ENCODE peak calls at places on chromosome 4, in ten cellular contexts. Q is natural killer cell, V is sigmoid colon, B is tibial artery, Z is mucosa of descending colon, J is right atrium auricular region, R is epithelial cell of esophagus, N is fibroblast of lung, M is pancreas, D is GM12865. L is an unnamed sample.

GRCh38 chr4:138310991-138311390 is 68.8 kb upstream of the SLC7A11 start:
- DNase-seq in V (no peak), B (no peak), D (no peak), J (no peak), R (peak; percentile 66), M (no peak), Z (no peak), N (peak; percentile 29), Q (no peak), L (no peak)

GRCh38 chr4:37245391-37245954 is 930 bp downstream of the NWD2 start:
- DNase-seq in Z (no peak), N (no peak), J (no peak), M (no peak), Q (no peak), R (no peak), D (no peak), B (no peak), V (no peak), L (no peak)

GRCh38 chr4:86544313-86544966 is 49.7 kb upstream of the PTPN13 start:
- DNase-seq in Q (no peak), V (no peak), Z (no peak), R (no peak), M (no peak), B (no peak), N (no peak), J (no peak), D (peak; percentile 87), L (no peak)

GRCh38 chr4:138522366-138522765 is 280.2 kb upstream of the SLC7A11 start:
- DNase-seq in Q (no peak), B (no peak), N (peak; percentile 37), V (no peak), Z (peak; percentile 9), J (no peak), D (peak; percentile 24), M (no peak), R (peak; percentile 58), L (no peak)

GRCh38 chr4:5957091-5957490 is 61.1 kb downstream of the C4orf50 start:
- DNase-seq in V (no peak), M (no peak), B (no peak), D (no peak), J (no peak), N (no peak), R (no peak), Q (no peak), Z (no peak), L (no peak)

GRCh38 chr4:71913275-71913674 is 118.5 kb upstream of the NPFFR2 start:
- DNase-seq in N (no peak), J (no peak), R (no peak), V (no peak), B (no peak), M (no peak), Q (no peak), D (no peak), Z (no peak), L (no peak)

GRCh38 chr4:87230806-87231205 is 10.4 kb upstream of the KLHL8 start:
- DNase-seq in N (no peak), D (no peak), V (no peak), Z (no peak), R (no peak), B (no peak), M (no peak), J (no peak), Q (no peak), L (no peak)

GRCh38 chr4:74535471-74535870 is 90.5 kb downstream of the AREG start:
- DNase-seq in Q (no peak), M (no peak), N (no peak), Z (peak; percentile 17), J (no peak), B (no peak), V (no peak), D (no peak), R (no peak), L (no peak)

GRCh38 chr4:176002007-176002623 is 63.5 kb upstream of the WDR17 start:
- DNase-seq in Q (no peak), Z (peak; percentile 6), B (peak; percentile 68), R (peak; percentile 8), N (peak; percentile 7), D (peak; percentile 48), M (peak; percentile 74), J (no peak), V (peak; percentile 74), L (peak; percentile 25)

GRCh38 chr4:182519528-182519927 is 276.3 kb downstream of the TENM3 start:
- DNase-seq in N (no peak), J (no peak), M (no peak), D (no peak), R (no peak), B (no peak), V (no peak), Z (no peak), Q (no peak), L (no peak)

GRCh38 chr4:11427201-11427996 is 1.3 kb downstream of the HS3ST1 start:
- DNase-seq in J (no peak), N (peak; percentile 3), D (no peak), Z (no peak), R (no peak), V (no peak), B (no peak), Q (no peak), M (peak; percentile 58), L (peak; percentile 23)

GRCh38 chr4:1187182-1187581 is 14.8 kb upstream of the SPON2 start:
- DNase-seq in N (peak; percentile 43), D (peak; percentile 74), Z (no peak), V (no peak), B (no peak), Q (peak; percentile 50), R (no peak), M (no peak), J (peak; percentile 57), L (no peak)

GRCh38 chr4:5558502-5558901 is 149.9 kb downstream of the EVC2 start:
- DNase-seq in Q (no peak), V (no peak), M (no peak), J (no peak), D (no peak), N (no peak), B (no peak), Z (no peak), R (no peak), L (no peak)

GRCh38 chr4:105709081-105709450 is 482 bp downstream of the GSTCD start:
- DNase-seq in J (no peak), Q (no peak), B (no peak), V (no peak), R (peak; percentile 45), Z (no peak), M (no peak), D (peak; percentile 40), N (peak; percentile 17), L (no peak)

GRCh38 chr4:123856689-123857545 is 460.3 kb downstream of the SPRY1 start:
- DNase-seq in Q (no peak), J (peak; percentile 77), V (no peak), D (no peak), R (peak; percentile 31), B (no peak), N (peak; percentile 59), M (no peak), Z (peak; percentile 63), L (no peak)
- TF ChIP-seq CTCF in Q (no peak), J (no peak), V (no peak), D (no peak), R (peak; percentile 25), B (no peak), N (peak; percentile 25), M (no peak), Z (no peak), L (no peak)

DNA sequence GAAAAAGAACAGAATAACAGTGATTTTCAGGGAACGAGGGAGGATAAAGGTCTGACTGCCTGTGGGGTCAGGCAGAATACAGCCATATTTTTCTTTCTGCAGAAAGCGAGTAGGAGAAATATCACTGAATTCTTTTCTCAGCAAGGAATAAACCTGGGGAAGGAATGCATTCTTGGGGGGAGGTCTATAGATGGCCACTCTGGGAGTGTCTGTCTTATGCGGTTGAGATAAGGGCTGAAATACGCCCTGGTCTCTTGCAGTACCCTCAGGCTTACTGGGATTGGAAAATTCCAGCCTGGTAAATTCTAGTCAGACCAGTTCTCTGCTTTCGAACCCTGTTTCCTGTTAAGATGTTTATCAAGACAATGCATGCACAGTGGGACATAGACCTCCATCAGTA is 26.3 kb downstream of the CNGA1 start:
- DNase-seq in V (no peak), D (no peak), N (no peak), J (no peak), B (no peak), M (no peak), R (no peak), Q (no peak), Z (no peak), L (no peak)
- TF ChIP-seq CTCF in V (no peak), D (no peak), N (no peak), J (no peak), B (no peak), M (no peak), R (no peak), Q (no peak), Z (no peak), L (no peak)

GRCh38 chr4:99628040-99628439 is 29.6 kb downstream of the C4orf54 start:
- DNase-seq in Q (no peak), V (no peak), R (no peak), N (no peak), J (no peak), D (no peak), Z (no peak), M (no peak), B (no peak), L (no peak)

GRCh38 chr4:99629962-99630554 is 27.6 kb downstream of the C4orf54 start:
- DNase-seq in V (no peak), J (no peak), B (no peak), M (no peak), Z (no peak), R (no peak), D (no peak), Q (no peak), N (no peak), L (no peak)

GRCh38 chr4:99625369-99625768 is 32.3 kb downstream of the C4orf54 start:
- DNase-seq in B (no peak), Z (no peak), D (peak; percentile 52), R (no peak), N (no peak), J (no peak), V (no peak), M (no peak), Q (no peak), L (no peak)

DNA sequence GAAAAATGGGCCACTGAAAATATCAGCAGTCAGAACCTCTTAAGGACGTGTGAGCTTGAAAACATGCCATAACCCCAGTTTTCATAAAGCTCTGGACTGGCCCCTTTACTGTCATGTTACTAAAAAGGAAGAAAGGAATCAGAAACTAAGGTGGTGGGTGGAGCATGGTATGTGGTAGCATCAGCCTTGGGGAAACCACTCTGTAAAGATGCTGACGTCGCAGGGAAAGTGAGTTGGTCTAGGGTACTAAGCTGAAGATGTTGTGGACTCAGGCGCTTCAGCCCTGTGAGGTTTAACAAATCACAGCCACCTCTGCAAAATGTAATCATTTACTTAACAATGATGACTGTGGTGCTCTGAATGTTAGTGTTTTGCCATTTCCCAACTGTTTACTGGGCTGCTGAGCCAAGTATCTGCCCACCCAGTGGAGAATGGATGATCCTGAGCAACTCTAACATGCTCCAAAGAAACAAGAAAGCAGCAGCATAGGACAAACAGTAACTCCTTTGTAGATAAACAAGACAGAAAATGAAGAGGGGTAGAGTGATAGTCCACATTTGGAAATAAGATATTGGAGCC is 33.4 kb downstream of the C4orf54 start:
- DNase-seq in D (no peak), M (no peak), Q (no peak), R (no peak), Z (no peak), V (peak; percentile 59), N (peak; percentile 48), B (no peak), J (no peak), L (no peak)
- TF ChIP-seq CTCF in D (no peak), M (no peak), Q (no peak), R (no peak), Z (no peak), V (no peak), N (no peak), B (no peak), J (no peak), L (no peak)

GRCh38 chr4:184097240-184097619 is 120.4 kb downstream of the ENPP6 start:
- DNase-seq in N (peak; percentile 50), R (no peak), J (peak; percentile 74), Z (peak; percentile 44), D (peak; percentile 49), B (no peak), M (no peak), Q (no peak), V (peak; percentile 81), L (no peak)
- TF ChIP-seq CTCF in N (peak; percentile 31), R (no peak), J (peak; percentile 59), Z (no peak), D (peak; percentile 14), B (peak; percentile 8), M (no peak), Q (no peak), V (peak; percentile 22), L (no peak)

L was measured in activated B cell treated with CpG ODN at 0.5 μM for 24 hours.